ENCODE peak calls at places on chromosomes 4 and X, in six cellular contexts. One of them, this sample, is unnamed.

GRCh38 chr4:124713213-124713592 is 671 bp upstream of the ANKRD50 start:
- DNase-seq in T-helper 2 cell: no peak
- DNase-seq in lung microvascular endothelial cell: peak
- DNase-seq in PC-3: peak
- DNase-seq in NCI-H146: peak
- DNase-seq in activated CD8-positive, alpha-beta T cell treated with anti-CD3 and anti-CD28 coated beads, Interleukin-2, amount 10 ng/mL, durations not matched to agents 7 days and 5 days: no peak
- DNase-seq in this sample: no peak

GRCh38 chr4:153931804-153932203 is 142.9 kb upstream of the SFRP2 start:
- DNase-seq in activated CD8-positive, alpha-beta T cell treated with anti-CD3 and anti-CD28 coated beads, Interleukin-2, amount 10 ng/mL, durations not matched to agents 7 days and 5 days: no peak
- DNase-seq in NCI-H146: no peak
- DNase-seq in T-helper 2 cell: no peak
- DNase-seq in PC-3: no peak
- DNase-seq in lung microvascular endothelial cell: no peak
- DNase-seq in this sample: no peak

GRCh38 chr4:40825014-40825838 is 75.5 kb downstream of the NSUN7 start:
- DNase-seq in activated CD8-positive, alpha-beta T cell treated with anti-CD3 and anti-CD28 coated beads, Interleukin-2, amount 10 ng/mL, durations not matched to agents 7 days and 5 days: no peak
- DNase-seq in NCI-H146: no peak
- DNase-seq in T-helper 2 cell: no peak
- DNase-seq in PC-3: no peak
- DNase-seq in lung microvascular endothelial cell: no peak
- DNase-seq in this sample: no peak

GRCh38 chrX:139826065-139827044 is 106.5 kb downstream of the ATP11C start:
- DNase-seq in PC-3: peak
- DNase-seq in lung microvascular endothelial cell: peak
- DNase-seq in T-helper 2 cell: no peak
- DNase-seq in NCI-H146: no peak
- DNase-seq in activated CD8-positive, alpha-beta T cell treated with anti-CD3 and anti-CD28 coated beads, Interleukin-2, amount 10 ng/mL, durations not matched to agents 7 days and 5 days: no peak
- DNase-seq in this sample: no peak

GRCh38 chr4:40056722-40057539 is at the start of gene N4BP2:
- DNase-seq in PC-3: peak
- DNase-seq in T-helper 2 cell: peak
- DNase-seq in NCI-H146: peak
- DNase-seq in activated CD8-positive, alpha-beta T cell treated with anti-CD3 and anti-CD28 coated beads, Interleukin-2, amount 10 ng/mL, durations not matched to agents 7 days and 5 days: peak
- DNase-seq in lung microvascular endothelial cell: peak
- DNase-seq in this sample: peak

GRCh38 chr4:1045193-1045594 is 33.8 kb downstream of the FGFRL1 start:
- DNase-seq in activated CD8-positive, alpha-beta T cell treated with anti-CD3 and anti-CD28 coated beads, Interleukin-2, amount 10 ng/mL, durations not matched to agents 7 days and 5 days: no peak
- DNase-seq in PC-3: no peak
- DNase-seq in T-helper 2 cell: no peak
- DNase-seq in NCI-H146: no peak
- DNase-seq in lung microvascular endothelial cell: no peak
- DNase-seq in this sample: peak

GRCh38 chr4:139559692-139560091 is 3.7 kb upstream of the SETD7 start:
- DNase-seq in PC-3: no peak
- DNase-seq in lung microvascular endothelial cell: no peak
- DNase-seq in T-helper 2 cell: no peak
- DNase-seq in NCI-H146: no peak
- DNase-seq in activated CD8-positive, alpha-beta T cell treated with anti-CD3 and anti-CD28 coated beads, Interleukin-2, amount 10 ng/mL, durations not matched to agents 7 days and 5 days: no peak
- DNase-seq in this sample: no peak

GRCh38 chr4:27001398-27002164 is 140.9 kb downstream of the STIM2 start:
- DNase-seq in T-helper 2 cell: no peak
- DNase-seq in PC-3: no peak
- DNase-seq in activated CD8-positive, alpha-beta T cell treated with anti-CD3 and anti-CD28 coated beads, Interleukin-2, amount 10 ng/mL, durations not matched to agents 7 days and 5 days: no peak
- DNase-seq in NCI-H146: no peak
- DNase-seq in lung microvascular endothelial cell: no peak
- DNase-seq in this sample: no peak

GRCh38 chr4:86818845-86819244 is 30.3 kb downstream of the SLC10A6 start:
- DNase-seq in lung microvascular endothelial cell: no peak
- DNase-seq in NCI-H146: no peak
- DNase-seq in T-helper 2 cell: no peak
- DNase-seq in PC-3: no peak
- DNase-seq in activated CD8-positive, alpha-beta T cell treated with anti-CD3 and anti-CD28 coated beads, Interleukin-2, amount 10 ng/mL, durations not matched to agents 7 days and 5 days: no peak
- DNase-seq in this sample: no peak

GRCh38 chr4:154119317-154119716 is 330.4 kb upstream of the SFRP2 start:
- DNase-seq in activated CD8-positive, alpha-beta T cell treated with anti-CD3 and anti-CD28 coated beads, Interleukin-2, amount 10 ng/mL, durations not matched to agents 7 days and 5 days: no peak
- DNase-seq in lung microvascular endothelial cell: no peak
- DNase-seq in NCI-H146: no peak
- DNase-seq in T-helper 2 cell: no peak
- DNase-seq in PC-3: no peak
- DNase-seq in this sample: no peak

GRCh38 chr4:13908455-13908854 is 280.9 kb upstream of the BOD1L1 start:
- DNase-seq in PC-3: no peak
- DNase-seq in activated CD8-positive, alpha-beta T cell treated with anti-CD3 and anti-CD28 coated beads, Interleukin-2, amount 10 ng/mL, durations not matched to agents 7 days and 5 days: no peak
- DNase-seq in T-helper 2 cell: no peak
- DNase-seq in lung microvascular endothelial cell: no peak
- DNase-seq in NCI-H146: no peak
- DNase-seq in this sample: no peak

GRCh38 chr4:151672996-151673395 is 87.8 kb downstream of the GATB start:
- DNase-seq in PC-3: no peak
- DNase-seq in activated CD8-positive, alpha-beta T cell treated with anti-CD3 and anti-CD28 coated beads, Interleukin-2, amount 10 ng/mL, durations not matched to agents 7 days and 5 days: no peak
- DNase-seq in NCI-H146: no peak
- DNase-seq in lung microvascular endothelial cell: no peak
- DNase-seq in T-helper 2 cell: no peak
- DNase-seq in this sample: no peak

GRCh38 chr4:77120888-77121508 is 36.0 kb upstream of the CCNG2 start:
- DNase-seq in activated CD8-positive, alpha-beta T cell treated with anti-CD3 and anti-CD28 coated beads, Interleukin-2, amount 10 ng/mL, durations not matched to agents 7 days and 5 days: no peak
- DNase-seq in lung microvascular endothelial cell: no peak
- DNase-seq in T-helper 2 cell: no peak
- DNase-seq in PC-3: peak
- DNase-seq in NCI-H146: no peak
- DNase-seq in this sample: no peak